ENCODE peak calls at places on chromosomes 1 and 21, in four cellular contexts. U is endothelial cell of umbilical vein, Z is suprapubic skin, V is GM23338. I is an unnamed sample.

GRCh38 chr21:41726970-41727783 is 39.7 kb downstream of the RIPK4 start:
- DNase-seq in U (no peak), Z (no peak), V (no peak), I (no peak)

GRCh38 chr1:203287896-203288295 is 17.4 kb upstream of the BTG2 start:
- DNase-seq in V (no peak), U (no peak), Z (no peak), I (no peak)

GRCh38 chr1:107264561-107264960 is 123.7 kb downstream of the NTNG1 start:
- DNase-seq in V (no peak), U (peak), Z (no peak), I (no peak)

GRCh38 chr21:21664871-21665270 is 666.7 kb downstream of the NCAM2 start:
- DNase-seq in Z (no peak), V (no peak), U (no peak), I (no peak)

GRCh38 chr1:185244015-185244747 is 72.9 kb downstream of the IVNS1ABP start:
- DNase-seq in U (peak), V (no peak), Z (no peak), I (no peak)

GRCh38 chr1:200588698-200589097 is 31.9 kb downstream of the KIF14 start:
- DNase-seq in U (no peak), Z (no peak), V (no peak), I (no peak)

GRCh38 chr1:75992312-75992711 is 60.1 kb upstream of the ASB17 start:
- DNase-seq in U (no peak), Z (no peak), V (peak), I (no peak)

GRCh38 chr1:226366290-226366689 is 41.6 kb downstream of the PARP1 start:
- DNase-seq in U (peak), Z (no peak), V (no peak), I (no peak)

GRCh38 chr1:116720406-116721071 is 33.7 kb upstream of the CD2 start:
- DNase-seq in V (no peak), Z (no peak), U (no peak), I (no peak)

GRCh38 chr1:164780863-164781262 is 221.9 kb downstream of the PBX1 start:
- DNase-seq in U (no peak), V (no peak), Z (no peak), I (no peak)

GRCh38 chr1:39933956-39934941 is 20.7 kb upstream of the MFSD2A start:
- DNase-seq in U (no peak), Z (peak), V (no peak), I (no peak)

GRCh38 chr1:230415405-230416119 is 10.6 kb downstream of the PGBD5 start:
- DNase-seq in V (no peak), U (no peak), Z (no peak), I (no peak)

GRCh38 chr1:53686371-53687267 is 52.3 kb downstream of the GLIS1 start:
- DNase-seq in U (no peak), V (no peak), Z (no peak), I (no peak)

GRCh38 chr1:222909586-222909985 is 94.7 kb downstream of the DISP1 start:
- DNase-seq in Z (no peak), V (no peak), U (no peak), I (no peak)

GRCh38 chr1:41811978-41812852 is 106.5 kb downstream of the HIVEP3 start:
- DNase-seq in Z (no peak), U (peak), V (peak), I (peak)

GRCh38 chr1:9346566-9346965 is 53.9 kb downstream of the SPSB1 start:
- DNase-seq in U (no peak), V (no peak), Z (no peak), I (no peak)

GRCh38 chr1:245807306-245807705 is 652.5 kb downstream of the KIF26B start:
- DNase-seq in U (no peak), Z (no peak), V (no peak), I (peak)

GRCh38 chr1:92953491-92953890 is 7.8 kb downstream of the DIPK1A start:
- DNase-seq in U (no peak), V (no peak), Z (no peak), I (no peak)

DNA sequence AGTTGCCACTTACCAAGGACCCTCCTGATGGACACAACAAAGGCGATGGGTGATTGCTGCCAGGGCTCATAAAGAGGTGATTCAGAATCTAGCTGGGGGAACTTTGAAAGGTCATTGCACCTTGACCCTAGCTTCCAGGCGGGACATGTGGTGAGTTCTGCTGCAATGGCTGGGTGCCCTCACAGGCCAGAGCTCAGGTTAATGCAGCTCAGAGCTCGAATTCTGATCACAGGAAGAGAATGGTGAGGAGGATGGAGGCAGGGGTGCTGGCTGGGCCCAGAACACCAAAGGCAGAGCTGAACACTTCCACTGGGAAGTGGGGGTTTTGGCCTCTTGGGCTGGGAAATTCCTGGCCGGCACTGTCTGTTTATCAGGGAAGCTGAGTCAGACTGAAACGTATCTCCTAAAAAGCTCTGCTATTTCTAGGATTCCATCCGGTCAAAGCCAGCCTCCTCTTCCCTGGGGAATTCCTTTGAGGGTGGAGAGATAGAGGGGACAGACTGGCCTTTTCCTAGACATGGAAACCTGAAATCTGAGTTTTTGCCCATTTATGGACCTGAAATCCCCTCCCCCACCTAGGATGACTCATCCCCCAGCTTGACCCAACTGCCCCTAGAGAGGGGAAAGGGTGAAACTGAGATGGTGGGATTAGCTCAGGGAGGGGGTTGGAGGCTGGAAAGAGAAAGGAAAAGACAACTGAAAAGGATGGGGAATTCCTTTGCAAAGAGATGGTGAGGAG is 27.2 kb downstream of the NUAK2 start:
- DNase-seq in Z (no peak), V (peak), U (peak), I (no peak)
- TF ChIP-seq POLR2AphosphoS5 in Z (no peak), V (peak), U (peak), I (no peak)

DNA sequence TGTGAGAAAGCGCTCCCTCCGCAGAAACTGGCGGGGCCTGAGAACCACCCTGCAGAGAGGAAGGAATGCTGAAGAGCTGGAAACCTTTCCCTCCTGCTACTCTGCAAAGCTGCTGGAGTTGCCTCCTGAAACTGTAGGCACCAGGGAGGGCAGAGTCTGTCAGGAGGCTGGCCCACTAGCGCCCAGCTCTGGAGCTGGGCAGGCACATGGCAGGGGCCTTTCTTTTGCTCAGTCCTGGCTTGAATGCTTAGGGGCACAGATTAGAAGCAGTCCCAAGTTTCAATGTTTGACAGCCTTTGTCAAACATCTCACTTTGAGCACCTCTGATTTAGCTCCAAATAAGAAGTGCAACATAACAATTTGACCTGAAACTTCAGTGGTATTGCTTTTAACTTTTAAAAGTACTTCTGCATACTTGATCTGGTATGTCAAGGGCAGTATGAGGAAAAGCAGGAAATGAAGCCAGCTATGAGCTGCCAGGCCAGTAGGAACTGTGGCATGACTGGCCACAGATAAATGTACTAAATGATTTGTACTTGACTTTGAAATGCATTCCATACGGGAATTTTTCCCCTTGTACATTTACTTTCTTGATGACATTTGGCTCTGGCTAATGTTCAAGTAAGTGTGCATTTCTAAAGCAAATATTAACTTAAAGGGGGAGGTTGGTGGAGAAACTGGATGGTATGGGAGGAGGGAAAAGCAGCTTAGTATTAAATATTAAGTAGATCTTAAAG is 7.2 kb downstream of the C1orf116 start:
- DNase-seq in V (peak), Z (no peak), U (peak), I (no peak)
- TF ChIP-seq POLR2AphosphoS5 in V (no peak), Z (no peak), U (no peak), I (no peak)

GRCh38 chr1:109210058-109210457 is 3.7 kb upstream of the SARS1 start:
- DNase-seq in V (no peak), Z (no peak), U (no peak), I (no peak)

GRCh38 chr1:109216662-109217061 is 2.9 kb downstream of the SARS1 start:
- DNase-seq in U (no peak), V (no peak), Z (no peak), I (no peak)

GRCh38 chr1:109213824-109214693 is at the start of gene SARS1:
- DNase-seq in U (peak), V (peak), Z (peak), I (peak)

GRCh38 chr1:109214695-109215623 is 1.2 kb downstream of the SARS1 start:
- DNase-seq in Z (no peak), V (peak), U (peak), I (peak)

GRCh38 chr1:109213345-109213823 is 334 bp upstream of the SARS1 start:
- DNase-seq in V (no peak), Z (no peak), U (no peak), I (no peak)
- TF ChIP-seq POLR2AphosphoS5 in V (no peak), Z (no peak), U (no peak), I (no peak)

GRCh38 chr21:33078907-33079582 is 9.1 kb downstream of the OLIG1 start:
- DNase-seq in Z (no peak), V (no peak), U (no peak), I (peak)
- TF ChIP-seq POLR2AphosphoS5 in Z (no peak), V (no peak), U (no peak), I (peak)

GRCh38 chr21:38756746-38757145 is 49.0 kb upstream of the ETS2 start:
- DNase-seq in V (no peak), U (no peak), Z (no peak), I (no peak)

GRCh38 chr21:38752051-38752505 is 53.7 kb upstream of the ETS2 start:
- DNase-seq in U (no peak), Z (no peak), V (no peak), I (no peak)

GRCh38 chr21:38751379-38752050 is 54.2 kb upstream of the ETS2 start:
- DNase-seq in U (peak), V (no peak), Z (no peak), I (no peak)

GRCh38 chr21:38758815-38759214 is 46.9 kb upstream of the ETS2 start:
- DNase-seq in U (no peak), Z (no peak), V (no peak), I (no peak)

DNA sequence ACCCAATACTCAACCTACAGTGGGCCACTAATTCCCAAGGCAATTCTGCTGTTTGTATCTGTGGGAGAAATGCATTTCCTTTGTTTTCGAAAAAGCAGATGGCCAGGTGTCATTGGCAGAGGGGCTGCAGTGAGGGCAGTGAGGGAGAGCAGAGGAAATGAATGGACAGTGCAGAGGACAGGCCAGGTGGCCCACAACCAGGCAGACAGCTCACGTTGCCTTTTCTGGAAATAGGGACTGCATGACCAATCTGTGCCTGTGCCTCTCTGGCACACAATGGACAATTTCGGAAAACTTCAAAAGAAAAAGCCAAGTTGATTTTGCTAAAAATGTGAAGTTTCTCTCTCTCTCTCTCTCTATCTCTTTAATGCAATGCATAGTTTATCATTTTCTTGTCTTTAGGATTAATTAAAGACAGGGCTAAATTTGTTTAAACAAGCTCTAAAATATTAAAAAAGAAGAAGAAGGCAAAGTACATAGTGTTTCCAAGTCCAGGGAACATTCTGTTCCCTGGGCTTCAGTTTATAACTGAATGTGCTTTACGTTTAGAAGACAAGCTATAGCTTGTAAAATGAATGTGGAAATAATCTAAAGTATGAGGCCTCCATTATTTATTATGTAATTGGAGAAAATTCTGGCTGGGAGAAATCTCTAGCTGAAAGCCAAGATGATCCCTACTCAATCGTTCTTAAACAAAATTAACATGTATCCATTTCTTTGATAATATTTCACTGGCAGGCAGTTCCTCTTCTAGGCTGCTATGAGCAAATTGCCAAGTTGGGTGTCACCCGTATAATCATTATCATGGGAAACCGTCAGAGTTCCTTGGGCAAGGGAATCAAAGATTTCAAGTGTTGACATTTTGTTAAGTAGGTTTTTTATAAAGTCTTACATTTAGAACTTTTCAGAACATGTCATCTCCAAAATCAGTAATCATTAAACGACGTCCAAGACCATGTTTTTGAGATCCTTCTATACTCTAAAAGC is 52.3 kb upstream of the ETS2 start:
- DNase-seq in U (no peak), V (no peak), Z (no peak), I (no peak)
- TF ChIP-seq POLR2AphosphoS5 in U (no peak), V (no peak), Z (no peak), I (no peak)

DNA sequence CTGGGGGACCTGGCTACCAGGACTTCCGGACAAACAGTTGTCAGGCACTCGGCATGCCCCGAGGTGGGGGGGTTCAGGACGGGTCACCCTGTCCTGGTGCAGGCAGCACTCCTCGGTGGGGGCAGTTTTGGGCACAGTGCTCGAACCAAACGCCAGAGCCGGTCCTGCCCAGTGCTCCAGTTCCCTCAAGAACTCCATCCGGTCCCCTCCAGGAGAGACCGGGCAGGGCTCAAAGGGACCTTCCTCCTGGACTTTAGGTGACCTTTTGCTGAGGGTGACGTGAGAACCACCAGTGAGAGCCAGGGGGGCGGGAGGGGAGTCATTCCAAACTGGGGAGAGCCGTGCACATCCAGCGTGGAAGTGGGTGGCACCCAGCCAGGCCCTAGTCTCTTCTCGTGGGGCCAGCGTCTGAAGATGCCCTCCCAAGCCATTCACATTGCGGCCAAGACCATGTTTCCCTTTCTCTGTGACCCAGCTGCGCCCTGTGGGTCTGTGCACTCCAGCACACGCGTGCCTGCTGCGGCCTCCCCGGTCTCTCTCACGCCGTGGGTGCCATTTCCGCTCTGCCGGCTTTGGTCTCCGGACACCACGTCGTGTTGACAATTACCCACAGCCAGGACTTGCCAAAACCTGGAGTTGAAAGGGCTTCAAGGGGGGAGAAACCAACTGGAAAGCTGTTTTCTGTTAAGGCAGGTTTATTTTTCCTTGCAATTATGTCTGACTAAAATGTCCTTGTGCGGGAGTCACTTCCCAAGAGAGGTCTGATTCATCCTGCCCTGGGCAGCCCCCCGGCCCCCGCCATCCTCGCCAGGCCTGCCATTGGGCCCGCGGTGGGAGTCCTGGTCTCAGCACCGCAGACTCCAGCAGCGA is 178.8 kb upstream of the ARHGEF16 start:
- DNase-seq in Z (no peak), V (no peak), U (no peak), I (no peak)
- TF ChIP-seq POLR2AphosphoS5 in Z (no peak), V (no peak), U (no peak), I (no peak)

GRCh38 chr1:23867542-23867952 is 543 bp downstream of the FUCA1 start:
- DNase-seq in U (no peak), V (peak), Z (no peak), I (no peak)

GRCh38 chr1:23868848-23869450 is 859 bp upstream of the FUCA1 start:
- DNase-seq in U (no peak), Z (no peak), V (peak), I (no peak)

GRCh38 chr1:23865543-23865930 is 2.6 kb downstream of the FUCA1 start:
- DNase-seq in U (no peak), V (no peak), Z (no peak), I (no peak)

GRCh38 chr1:23869818-23870217 is 1.7 kb upstream of the FUCA1 start:
- DNase-seq in U (no peak), Z (no peak), V (no peak), I (no peak)

GRCh38 chr1:23867953-23868847 is at the start of gene FUCA1:
- DNase-seq in V (peak), Z (peak), U (peak), I (peak)
- TF ChIP-seq POLR2AphosphoS5 in V (peak), Z (no peak), U (no peak), I (peak)

GRCh38 chr1:10852018-10852417 is 55.6 kb upstream of the CASZ1 start:
- DNase-seq in V (no peak), U (no peak), Z (no peak), I (no peak)

GRCh38 chr1:10852486-10852885 is 56.0 kb upstream of the CASZ1 start:
- DNase-seq in Z (no peak), V (no peak), U (no peak), I (no peak)

GRCh38 chr1:10853701-10854100 is 57.3 kb upstream of the CASZ1 start:
- DNase-seq in U (no peak), Z (no peak), V (no peak), I (no peak)

GRCh38 chr1:10851024-10852013 is 54.9 kb upstream of the CASZ1 start:
- DNase-seq in Z (no peak), V (no peak), U (no peak), I (no peak)

GRCh38 chr1:10852998-10853520 is 56.6 kb upstream of the CASZ1 start:
- DNase-seq in Z (no peak), V (no peak), U (no peak), I (no peak)
- TF ChIP-seq POLR2AphosphoS5 in Z (no peak), V (no peak), U (no peak), I (no peak)

I was measured in GM12891.